ENCODE peak calls at places on chromosomes 12 and 14, in seven cellular contexts. One of them, this sample, is unnamed.

GRCh38 chr12:124680863-124681778 is 113.7 kb upstream of the NCOR2 start:
- DNase-seq in OCI-LY7: peak
- DNase-seq in cardiac muscle cell: no peak
- DNase-seq in mammary epithelial cell: peak
- DNase-seq in neural progenitor cell: peak
- DNase-seq in suprapubic skin: no peak
- DNase-seq in breast epithelium: no peak
- DNase-seq in this sample: no peak

GRCh38 chr12:128802756-128803155 is 21.0 kb downstream of the SLC15A4 start:
- DNase-seq in mammary epithelial cell: no peak
- DNase-seq in breast epithelium: peak
- DNase-seq in suprapubic skin: peak
- DNase-seq in OCI-LY7: no peak
- DNase-seq in neural progenitor cell: no peak
- DNase-seq in cardiac muscle cell: no peak
- DNase-seq in this sample: no peak

GRCh38 chr12:113007166-113007565 is 28.8 kb downstream of the OAS2 start:
- DNase-seq in mammary epithelial cell: peak
- DNase-seq in OCI-LY7: no peak
- DNase-seq in neural progenitor cell: no peak
- DNase-seq in cardiac muscle cell: no peak
- DNase-seq in suprapubic skin: no peak
- DNase-seq in breast epithelium: no peak
- DNase-seq in this sample: no peak

GRCh38 chr12:12240671-12241345 is 26.0 kb downstream of the LRP6 start:
- DNase-seq in suprapubic skin: no peak
- DNase-seq in neural progenitor cell: peak
- DNase-seq in OCI-LY7: no peak
- DNase-seq in mammary epithelial cell: peak
- DNase-seq in cardiac muscle cell: peak
- DNase-seq in breast epithelium: no peak
- DNase-seq in this sample: no peak

GRCh38 chr14:71320734-71321555 is 413.7 kb downstream of the PCNX1 start:
- DNase-seq in mammary epithelial cell: peak
- DNase-seq in OCI-LY7: peak
- DNase-seq in neural progenitor cell: peak
- DNase-seq in cardiac muscle cell: peak
- DNase-seq in suprapubic skin: peak
- DNase-seq in breast epithelium: peak
- DNase-seq in this sample: no peak

GRCh38 chr12:131105736-131106356 is 152.1 kb downstream of the ADGRD1 start:
- DNase-seq in suprapubic skin: peak
- DNase-seq in OCI-LY7: no peak
- DNase-seq in neural progenitor cell: no peak
- DNase-seq in mammary epithelial cell: no peak
- DNase-seq in cardiac muscle cell: no peak
- DNase-seq in breast epithelium: peak
- DNase-seq in this sample: no peak

GRCh38 chr14:90642239-90642717 is 174.0 kb downstream of the TTC7B start:
- DNase-seq in breast epithelium: no peak
- DNase-seq in suprapubic skin: no peak
- DNase-seq in neural progenitor cell: peak
- DNase-seq in mammary epithelial cell: no peak
- DNase-seq in OCI-LY7: no peak
- DNase-seq in cardiac muscle cell: peak
- DNase-seq in this sample: no peak

GRCh38 chr14:61625171-61625570 is 70.1 kb upstream of the HIF1A start:
- DNase-seq in suprapubic skin: no peak
- DNase-seq in neural progenitor cell: no peak
- DNase-seq in breast epithelium: no peak
- DNase-seq in OCI-LY7: no peak
- DNase-seq in mammary epithelial cell: peak
- DNase-seq in cardiac muscle cell: no peak
- DNase-seq in this sample: no peak

GRCh38 chr14:70955543-70956480 is 48.6 kb downstream of the PCNX1 start:
- DNase-seq in breast epithelium: no peak
- DNase-seq in neural progenitor cell: peak
- DNase-seq in OCI-LY7: peak
- DNase-seq in suprapubic skin: no peak
- DNase-seq in mammary epithelial cell: no peak
- DNase-seq in cardiac muscle cell: peak
- DNase-seq in this sample: peak

GRCh38 chr12:101928556-101928955 is 51.2 kb downstream of the DRAM1 start:
- DNase-seq in mammary epithelial cell: no peak
- DNase-seq in suprapubic skin: no peak
- DNase-seq in OCI-LY7: no peak
- DNase-seq in cardiac muscle cell: no peak
- DNase-seq in breast epithelium: no peak
- DNase-seq in neural progenitor cell: no peak
- DNase-seq in this sample: no peak

GRCh38 chr12:97283297-97283696 is 179.3 kb upstream of the RMST start:
- DNase-seq in breast epithelium: no peak
- DNase-seq in suprapubic skin: no peak
- DNase-seq in OCI-LY7: peak
- DNase-seq in neural progenitor cell: peak
- DNase-seq in cardiac muscle cell: no peak
- DNase-seq in mammary epithelial cell: no peak
- DNase-seq in this sample: no peak
- TF ChIP-seq CTCF in breast epithelium: no peak
- TF ChIP-seq CTCF in suprapubic skin: no peak
- TF ChIP-seq CTCF in OCI-LY7: peak
- TF ChIP-seq CTCF in neural progenitor cell: peak
- TF ChIP-seq CTCF in cardiac muscle cell: no peak
- TF ChIP-seq CTCF in mammary epithelial cell: no peak
- TF ChIP-seq CTCF in this sample: no peak

GRCh38 chr14:68253381-68253780 is 433.8 kb downstream of the RAD51B start:
- DNase-seq in mammary epithelial cell: no peak
- DNase-seq in neural progenitor cell: no peak
- DNase-seq in OCI-LY7: no peak
- DNase-seq in breast epithelium: no peak
- DNase-seq in suprapubic skin: no peak
- DNase-seq in cardiac muscle cell: no peak
- DNase-seq in this sample: no peak

GRCh38 chr14:68253878-68254528 is 434.4 kb downstream of the RAD51B start:
- DNase-seq in mammary epithelial cell: no peak
- DNase-seq in suprapubic skin: no peak
- DNase-seq in neural progenitor cell: no peak
- DNase-seq in OCI-LY7: no peak
- DNase-seq in breast epithelium: no peak
- DNase-seq in cardiac muscle cell: no peak
- DNase-seq in this sample: no peak

GRCh38 chr14:68250950-68251765 is 431.6 kb downstream of the RAD51B start:
- DNase-seq in neural progenitor cell: no peak
- DNase-seq in suprapubic skin: no peak
- DNase-seq in cardiac muscle cell: peak
- DNase-seq in OCI-LY7: peak
- DNase-seq in mammary epithelial cell: peak
- DNase-seq in breast epithelium: no peak
- DNase-seq in this sample: no peak

GRCh38 chr14:68249534-68250517 is 430.2 kb downstream of the RAD51B start:
- DNase-seq in neural progenitor cell: no peak
- DNase-seq in breast epithelium: no peak
- DNase-seq in OCI-LY7: no peak
- DNase-seq in mammary epithelial cell: peak
- DNase-seq in cardiac muscle cell: no peak
- DNase-seq in suprapubic skin: no peak
- DNase-seq in this sample: no peak

DNA sequence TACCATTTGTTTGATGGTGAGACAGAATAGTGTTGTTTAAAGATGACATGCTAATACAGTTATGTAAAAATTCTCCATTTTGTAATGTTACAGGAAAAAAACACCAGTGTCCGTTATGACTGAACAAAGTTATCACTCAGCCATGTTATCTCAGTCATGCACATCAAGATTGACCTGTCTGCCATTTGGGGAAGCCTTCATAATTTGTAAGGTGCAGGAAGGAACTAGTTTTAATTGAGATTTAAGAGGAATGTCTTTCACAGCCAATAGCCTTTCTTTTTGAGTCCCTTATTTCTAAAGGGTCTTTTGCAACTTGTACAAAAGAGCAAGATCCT is 432.2 kb downstream of the RAD51B start:
- DNase-seq in neural progenitor cell: no peak
- DNase-seq in suprapubic skin: no peak
- DNase-seq in breast epithelium: no peak
- DNase-seq in OCI-LY7: peak
- DNase-seq in cardiac muscle cell: no peak
- DNase-seq in mammary epithelial cell: no peak
- DNase-seq in this sample: no peak
- H3K4me3 ChIP-seq in neural progenitor cell: no peak
- H3K4me3 ChIP-seq in suprapubic skin: no peak
- H3K4me3 ChIP-seq in breast epithelium: no peak
- H3K4me3 ChIP-seq in OCI-LY7: peak
- H3K4me3 ChIP-seq in cardiac muscle cell: no peak
- H3K4me3 ChIP-seq in mammary epithelial cell: no peak
- H3K4me3 ChIP-seq in this sample: no peak

GRCh38 chr14:31360919-31361662 is 59.3 kb downstream of the HEATR5A start:
- DNase-seq in cardiac muscle cell: no peak
- DNase-seq in OCI-LY7: no peak
- DNase-seq in suprapubic skin: no peak
- DNase-seq in mammary epithelial cell: peak
- DNase-seq in neural progenitor cell: no peak
- DNase-seq in breast epithelium: no peak
- DNase-seq in this sample: no peak

GRCh38 chr14:31357279-31357678 is 63.1 kb downstream of the HEATR5A start:
- DNase-seq in mammary epithelial cell: no peak
- DNase-seq in neural progenitor cell: no peak
- DNase-seq in cardiac muscle cell: no peak
- DNase-seq in suprapubic skin: no peak
- DNase-seq in OCI-LY7: no peak
- DNase-seq in breast epithelium: no peak
- DNase-seq in this sample: no peak

GRCh38 chr14:31363331-31364073 is 56.8 kb downstream of the HEATR5A start:
- DNase-seq in suprapubic skin: no peak
- DNase-seq in breast epithelium: no peak
- DNase-seq in OCI-LY7: no peak
- DNase-seq in mammary epithelial cell: no peak
- DNase-seq in cardiac muscle cell: no peak
- DNase-seq in neural progenitor cell: no peak
- DNase-seq in this sample: no peak

GRCh38 chr14:31362746-31363145 is 57.6 kb downstream of the HEATR5A start:
- DNase-seq in cardiac muscle cell: no peak
- DNase-seq in neural progenitor cell: no peak
- DNase-seq in mammary epithelial cell: peak
- DNase-seq in breast epithelium: no peak
- DNase-seq in suprapubic skin: no peak
- DNase-seq in OCI-LY7: no peak
- DNase-seq in this sample: no peak
- H3K27ac ChIP-seq in cardiac muscle cell: no peak
- H3K27ac ChIP-seq in neural progenitor cell: no peak
- H3K27ac ChIP-seq in mammary epithelial cell: no peak
- H3K27ac ChIP-seq in breast epithelium: no peak
- H3K27ac ChIP-seq in suprapubic skin: no peak
- H3K27ac ChIP-seq in OCI-LY7: no peak
- H3K27ac ChIP-seq in this sample: no peak

GRCh38 chr14:75443203-75443969 is 15.6 kb downstream of the JDP2 start:
- DNase-seq in breast epithelium: no peak
- DNase-seq in suprapubic skin: peak
- DNase-seq in OCI-LY7: no peak
- DNase-seq in cardiac muscle cell: no peak
- DNase-seq in neural progenitor cell: no peak
- DNase-seq in mammary epithelial cell: no peak
- DNase-seq in this sample: no peak

GRCh38 chr14:75442166-75442565 is 14.3 kb downstream of the JDP2 start:
- DNase-seq in breast epithelium: no peak
- DNase-seq in cardiac muscle cell: no peak
- DNase-seq in OCI-LY7: no peak
- DNase-seq in mammary epithelial cell: no peak
- DNase-seq in neural progenitor cell: no peak
- DNase-seq in suprapubic skin: peak
- DNase-seq in this sample: no peak

GRCh38 chr14:75442642-75443041 is 14.8 kb downstream of the JDP2 start:
- DNase-seq in breast epithelium: no peak
- DNase-seq in mammary epithelial cell: peak
- DNase-seq in suprapubic skin: peak
- DNase-seq in neural progenitor cell: no peak
- DNase-seq in cardiac muscle cell: no peak
- DNase-seq in OCI-LY7: no peak
- DNase-seq in this sample: no peak

GRCh38 chr14:75440733-75441474 is 13.1 kb downstream of the JDP2 start:
- DNase-seq in neural progenitor cell: no peak
- DNase-seq in mammary epithelial cell: no peak
- DNase-seq in breast epithelium: no peak
- DNase-seq in cardiac muscle cell: no peak
- DNase-seq in suprapubic skin: no peak
- DNase-seq in OCI-LY7: peak
- DNase-seq in this sample: peak

DNA sequence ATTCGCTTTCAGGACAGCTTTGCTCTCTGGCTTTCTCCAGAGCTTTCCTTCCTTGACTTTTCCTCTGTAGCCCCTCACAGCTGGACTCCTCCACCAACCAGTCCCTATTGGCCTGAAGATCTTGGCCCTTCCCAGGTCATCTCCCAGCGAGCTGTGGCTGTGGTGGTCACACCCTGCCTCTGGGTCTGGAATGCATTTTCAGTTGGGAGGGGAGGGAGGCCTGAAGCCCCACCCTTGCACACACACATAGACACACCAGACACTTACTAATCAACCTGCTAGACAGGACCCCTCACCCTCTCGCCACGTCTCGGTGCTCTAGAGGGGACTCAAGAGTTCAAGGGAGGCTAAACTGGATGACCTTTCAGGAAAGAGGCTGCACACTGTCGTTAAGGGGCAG is 13.9 kb downstream of the JDP2 start:
- DNase-seq in cardiac muscle cell: no peak
- DNase-seq in mammary epithelial cell: no peak
- DNase-seq in OCI-LY7: no peak
- DNase-seq in neural progenitor cell: no peak
- DNase-seq in suprapubic skin: no peak
- DNase-seq in breast epithelium: no peak
- DNase-seq in this sample: no peak
- TF ChIP-seq CTCF in cardiac muscle cell: no peak
- TF ChIP-seq CTCF in mammary epithelial cell: no peak
- TF ChIP-seq CTCF in OCI-LY7: no peak
- TF ChIP-seq CTCF in neural progenitor cell: no peak
- TF ChIP-seq CTCF in suprapubic skin: no peak
- TF ChIP-seq CTCF in breast epithelium: no peak
- TF ChIP-seq CTCF in this sample: no peak

DNA sequence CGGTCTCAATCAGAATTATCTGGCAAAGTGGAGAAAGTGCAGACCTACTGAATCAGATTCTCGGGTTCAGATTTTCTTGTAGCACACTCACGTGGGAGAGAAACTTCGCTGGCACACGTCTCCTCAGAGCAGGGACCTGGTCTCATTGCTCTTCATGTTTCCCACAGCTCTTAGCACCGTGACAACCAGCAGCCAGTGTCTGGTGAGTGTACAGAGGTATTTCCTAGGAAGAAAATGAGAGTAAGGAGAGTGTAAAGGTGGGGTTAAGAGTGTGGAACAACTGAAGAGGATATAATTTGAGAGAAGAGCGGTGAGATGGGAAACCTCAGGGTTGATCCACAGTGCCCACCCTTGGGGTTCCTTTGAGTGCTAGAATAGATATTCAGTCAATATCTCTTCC is 89.2 kb downstream of the ARF6 start:
- DNase-seq in cardiac muscle cell: no peak
- DNase-seq in mammary epithelial cell: no peak
- DNase-seq in suprapubic skin: no peak
- DNase-seq in OCI-LY7: no peak
- DNase-seq in breast epithelium: no peak
- DNase-seq in neural progenitor cell: no peak
- DNase-seq in this sample: no peak
- H3K4me3 ChIP-seq in cardiac muscle cell: no peak
- H3K4me3 ChIP-seq in mammary epithelial cell: no peak
- H3K4me3 ChIP-seq in suprapubic skin: peak
- H3K4me3 ChIP-seq in OCI-LY7: no peak
- H3K4me3 ChIP-seq in breast epithelium: no peak
- H3K4me3 ChIP-seq in neural progenitor cell: no peak
- H3K4me3 ChIP-seq in this sample: no peak

GRCh38 chr12:118611770-118612169 is 235.4 kb downstream of the SUDS3 start:
- DNase-seq in mammary epithelial cell: no peak
- DNase-seq in breast epithelium: no peak
- DNase-seq in OCI-LY7: no peak
- DNase-seq in cardiac muscle cell: no peak
- DNase-seq in neural progenitor cell: no peak
- DNase-seq in suprapubic skin: no peak
- DNase-seq in this sample: no peak
- H3K27ac ChIP-seq in mammary epithelial cell: no peak
- H3K27ac ChIP-seq in breast epithelium: no peak
- H3K27ac ChIP-seq in OCI-LY7: no peak
- H3K27ac ChIP-seq in cardiac muscle cell: no peak
- H3K27ac ChIP-seq in neural progenitor cell: no peak
- H3K27ac ChIP-seq in suprapubic skin: no peak
- H3K27ac ChIP-seq in this sample: no peak